ENCODE peak calls at places on chromosomes 11 and 22, in seven cellular contexts. M is fibroblast of lung, I is stomach, P is tibial nerve, G is IMR-90, H is colonic mucosa, Q is fibroblast of villous mesenchyme. B is an unnamed sample.

GRCh38 chr11:114440971-114441810 is 1.9 kb downstream of the REXO2 start:
- DNase-seq in M (no peak), I (no peak), P (no peak), G (no peak), H (no peak), Q (peak), B (peak)

GRCh38 chr11:117703209-117703608 is 93.8 kb downstream of the DSCAML1 start:
- DNase-seq in M (no peak), I (no peak), P (no peak), G (no peak), H (peak), Q (no peak), B (no peak)

GRCh38 chr11:31921066-31921465 is 109.9 kb upstream of the PAX6 start:
- DNase-seq in M (peak), I (no peak), P (no peak), G (no peak), H (no peak), Q (peak), B (no peak)

GRCh38 chr22:20752104-20752741 is 21.7 kb upstream of the SERPIND1 start:
- DNase-seq in M (no peak), I (no peak), P (no peak), G (no peak), H (no peak), Q (no peak), B (no peak)

GRCh38 chr11:64007629-64008282 is 21.5 kb downstream of the OTUB1 start:
- DNase-seq in M (no peak), I (peak), P (peak), G (no peak), H (peak), Q (peak), B (peak)

GRCh38 chr11:76995177-76995576 is 39.0 kb upstream of the B3GNT6 start:
- DNase-seq in M (no peak), I (no peak), P (no peak), G (no peak), H (no peak), Q (no peak), B (no peak)

GRCh38 chr22:32083814-32084213 is 40.8 kb downstream of the SLC5A1 start:
- DNase-seq in M (no peak), I (no peak), P (no peak), G (no peak), H (no peak), Q (no peak), B (no peak)

GRCh38 chr11:2886936-2887335 is 1.4 kb upstream of the CDKN1C start:
- DNase-seq in M (no peak), I (no peak), P (no peak), G (no peak), H (no peak), Q (no peak), B (no peak)

GRCh38 chr11:84901986-84902385 is 725.2 kb downstream of the DLG2 start:
- DNase-seq in M (peak), I (no peak), P (peak), G (peak), H (no peak), Q (peak), B (peak)

GRCh38 chr11:9459573-9460321 is 1.1 kb upstream of the ZNF143 start:
- DNase-seq in M (peak), I (no peak), P (peak), G (peak), H (peak), Q (peak), B (peak)

GRCh38 chr22:50710886-50711285 is 27.1 kb upstream of the ACR start:
- DNase-seq in M (no peak), I (no peak), P (no peak), G (no peak), H (no peak), Q (no peak), B (no peak)

GRCh38 chr22:27564806-27565205 is 236.8 kb downstream of the MN1 start:
- DNase-seq in M (no peak), I (no peak), P (no peak), G (no peak), H (no peak), Q (no peak), B (no peak)

GRCh38 chr11:20937826-20938225 is 268.4 kb downstream of the NELL1 start:
- DNase-seq in M (no peak), I (no peak), P (no peak), G (no peak), H (no peak), Q (no peak), B (no peak)

GRCh38 chr11:65362320-65362931 is 7.9 kb downstream of the TIGD3 start:
- DNase-seq in M (no peak), I (no peak), P (no peak), G (no peak), H (no peak), Q (no peak), B (no peak)

GRCh38 chr11:2294340-2295290 is 7.1 kb downstream of the C11orf21 start:
- DNase-seq in M (no peak), I (peak), P (peak), G (no peak), H (no peak), Q (no peak), B (no peak)

GRCh38 chr11:61510980-61511373 is 2.4 kb downstream of the LRRC10B start:
- DNase-seq in M (no peak), I (no peak), P (no peak), G (no peak), H (no peak), Q (no peak), B (no peak)
- TF ChIP-seq CTCF in M (no peak), I (no peak), P (no peak), G (no peak), H (no peak), Q (no peak), B (no peak)

GRCh38 chr22:26215766-26216165 is 46.5 kb downstream of the SEZ6L start:
- DNase-seq in M (no peak), I (no peak), P (no peak), G (no peak), H (no peak), Q (no peak), B (no peak)
- H3K4me3 ChIP-seq in M (no peak), I (no peak), P (no peak), G (no peak), H (no peak), Q (no peak), B (no peak)

DNA sequence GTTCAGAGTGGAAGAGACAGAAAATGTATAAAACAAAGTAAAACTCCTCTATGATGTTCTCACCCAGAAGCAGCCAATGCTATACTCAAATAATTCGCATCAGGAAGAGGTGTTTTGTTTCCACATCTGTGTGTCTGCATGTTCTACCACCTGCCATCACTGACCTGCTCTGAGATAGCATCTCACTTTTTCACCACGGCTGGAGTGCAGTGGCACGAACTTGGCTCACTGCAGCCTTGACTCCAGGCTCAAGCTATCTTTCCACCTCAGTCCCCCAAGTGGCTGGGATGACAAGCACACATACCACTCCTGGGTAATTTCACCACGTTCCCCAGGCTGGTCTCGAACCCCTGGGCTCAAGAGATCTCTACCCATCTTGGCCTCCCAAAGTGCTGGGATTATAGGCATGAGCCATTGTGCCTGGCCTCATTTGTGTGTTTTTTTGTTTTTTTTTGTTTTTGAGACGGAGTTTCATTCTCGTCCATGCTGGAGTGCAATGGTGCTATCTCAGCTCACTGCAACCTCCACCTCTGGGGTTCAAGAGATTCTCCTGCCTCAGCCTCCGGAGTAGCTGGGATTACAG is 14.4 kb downstream of the TALDO1 start:
- DNase-seq in M (no peak), I (no peak), P (no peak), G (no peak), H (no peak), Q (no peak), B (no peak)
- TF ChIP-seq CTCF in M (no peak), I (no peak), P (no peak), G (no peak), H (no peak), Q (no peak), B (no peak)

DNA sequence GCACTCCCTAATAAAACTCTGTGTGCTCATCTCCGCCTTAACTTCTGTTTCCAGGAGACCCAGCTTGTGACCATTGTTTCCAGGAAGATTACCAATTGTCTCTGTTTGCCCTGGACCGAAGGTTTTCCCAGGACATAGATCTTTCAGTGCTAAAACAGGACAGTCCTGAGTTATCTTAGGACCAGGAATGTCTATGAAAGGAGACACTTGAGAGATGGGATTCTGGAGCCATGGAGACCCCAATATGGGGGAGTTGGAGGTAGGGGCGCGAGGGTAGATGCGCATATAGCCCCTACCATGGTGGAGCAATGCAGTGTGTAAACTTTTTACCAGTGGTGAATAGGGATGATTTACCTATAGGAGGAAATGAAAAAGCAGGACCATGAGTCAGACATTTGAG is 10.2 kb upstream of the PRAME start:
- DNase-seq in M (no peak), I (no peak), P (no peak), G (no peak), H (no peak), Q (no peak), B (no peak)
- H3K4me3 ChIP-seq in M (no peak), I (no peak), P (no peak), G (no peak), H (no peak), Q (no peak), B (no peak)

GRCh38 chr11:130980463-130980862 is 64.2 kb upstream of the SNX19 start:
- DNase-seq in M (no peak), I (no peak), P (no peak), G (no peak), H (no peak), Q (no peak), B (no peak)

GRCh38 chr11:130979386-130979972 is 63.2 kb upstream of the SNX19 start:
- DNase-seq in M (peak), I (no peak), P (no peak), G (peak), H (no peak), Q (peak), B (peak)
- TF ChIP-seq CTCF in M (peak), I (no peak), P (no peak), G (peak), H (peak), Q (peak), B (peak)